ENCODE peak calls at places on chromosomes 2 and 18, in five cellular contexts. G is fibroblast of lung, Q is AG04449, B is testis, I is AG10803. C is an unnamed sample.

GRCh38 chr2:205706769-205707375 is 24.6 kb downstream of the NRP2 start:
- DNase-seq in G (peak), B (peak), Q (peak), I (peak), C (no peak)

GRCh38 chr2:204004912-204005311 is 68.3 kb downstream of the ICOS start:
- DNase-seq in B (no peak), Q (no peak), G (no peak), I (no peak), C (no peak)

GRCh38 chr18:66601649-66602048 is 2.2 kb downstream of the CDH19 start:
- DNase-seq in G (no peak), Q (no peak), I (no peak), B (no peak), C (no peak)

GRCh38 chr18:79775441-79776221 is 22.1 kb upstream of the KCNG2 start:
- DNase-seq in I (no peak), G (no peak), B (no peak), Q (no peak), C (no peak)

GRCh38 chr18:45654677-45655076 is 39.4 kb downstream of the SLC14A2 start:
- DNase-seq in G (no peak), B (no peak), Q (no peak), I (no peak), C (no peak)

GRCh38 chr2:151200844-151201243 is 60.8 kb downstream of the RBM43 start:
- DNase-seq in B (no peak), G (no peak), Q (no peak), I (peak), C (no peak)

GRCh38 chr18:49726564-49726963 is 86.8 kb downstream of the ACAA2 start:
- DNase-seq in B (no peak), I (no peak), G (no peak), Q (no peak), C (no peak)

GRCh38 chr2:218000137-218000536 is 2.7 kb downstream of the TNS1 start:
- DNase-seq in G (peak), I (peak), B (peak), Q (no peak), C (no peak)

GRCh38 chr2:235827585-235827992 is 333.7 kb downstream of the AGAP1 start:
- DNase-seq in G (peak), B (no peak), Q (no peak), I (no peak), C (no peak)

GRCh38 chr2:177599956-177600355 is 207.4 kb downstream of the AGPS start:
- DNase-seq in I (no peak), B (no peak), Q (no peak), G (no peak), C (no peak)

GRCh38 chr2:236922061-236922460 is 163.6 kb upstream of the COPS8 start:
- DNase-seq in G (no peak), I (no peak), B (no peak), Q (no peak), C (no peak)

GRCh38 chr2:221517362-221518121 is 54.6 kb downstream of the EPHA4 start:
- DNase-seq in G (peak), I (peak), B (no peak), Q (peak), C (no peak)

GRCh38 chr2:58448845-58449244 is 207.7 kb upstream of the FANCL start:
- DNase-seq in B (no peak), G (no peak), Q (no peak), I (no peak), C (no peak)

GRCh38 chr2:191869178-191869577 is 22.3 kb upstream of the CAVIN2 start:
- DNase-seq in B (peak), I (no peak), Q (no peak), G (peak), C (peak)

GRCh38 chr2:55590810-55591440 is 26.5 kb downstream of the PPP4R3B start:
- DNase-seq in G (peak), I (peak), Q (peak), B (no peak), C (no peak)

GRCh38 chr18:35267161-35267651 is 22.8 kb downstream of the ZSCAN30 start:
- DNase-seq in G (peak), Q (no peak), B (peak), I (peak), C (peak)

GRCh38 chr2:163528640-163529217 is 207.1 kb downstream of the FIGN start:
- DNase-seq in G (no peak), Q (no peak), I (no peak), B (no peak), C (no peak)

GRCh38 chr18:51448949-51449348 is 251.5 kb upstream of the MEX3C start:
- DNase-seq in G (no peak), Q (no peak), I (no peak), B (peak), C (no peak)

GRCh38 chr2:134491796-134492441 is 226.9 kb downstream of the TMEM163 start:
- DNase-seq in I (no peak), Q (no peak), B (no peak), G (no peak), C (no peak)

GRCh38 chr2:36170805-36171204 is 184.8 kb upstream of the CRIM1 start:
- DNase-seq in Q (no peak), I (no peak), B (no peak), G (no peak), C (no peak)

GRCh38 chr2:69947078-69947801 is 14.2 kb downstream of the ASPRV1 start:
- DNase-seq in I (no peak), Q (no peak), B (no peak), G (no peak), C (no peak)

GRCh38 chr2:18479901-18480369 is 80.5 kb downstream of the RDH14 start:
- DNase-seq in B (no peak), I (peak), G (peak), Q (peak), C (no peak)

GRCh38 chr2:240438810-240439697 is 3.6 kb downstream of the GPC1 start:
- DNase-seq in G (no peak), I (no peak), B (peak), Q (no peak), C (no peak)

GRCh38 chr18:63819780-63820179 is 44.6 kb downstream of the SERPINB7 start:
- DNase-seq in G (no peak), B (no peak), Q (no peak), I (peak), C (no peak)

GRCh38 chr2:215207791-215208367 is 69.5 kb upstream of the ABCA12 start:
- DNase-seq in I (no peak), G (no peak), B (no peak), Q (no peak), C (no peak)

GRCh38 chr18:33572022-33572421 is 6.0 kb upstream of the ASXL3 start:
- DNase-seq in B (no peak), Q (no peak), G (no peak), I (no peak), C (no peak)

GRCh38 chr2:240819404-240820013 is 510 bp downstream of the KIF1A start:
- DNase-seq in I (no peak), G (no peak), B (no peak), Q (no peak), C (peak)

GRCh38 chr2:231820786-231821303 is 34.6 kb downstream of the COPS7B start:
- DNase-seq in I (peak), B (no peak), Q (no peak), G (no peak), C (no peak)

GRCh38 chr2:37228788-37229187 is 2.6 kb downstream of the CEBPZ start:
- DNase-seq in B (no peak), Q (no peak), I (no peak), G (no peak), C (no peak)

GRCh38 chr2:219116776-219117646 is 43.6 kb downstream of the NHEJ1 start:
- DNase-seq in Q (no peak), G (no peak), I (no peak), B (no peak), C (no peak)

GRCh38 chr18:62425465-62426190 is 97.2 kb upstream of the ZCCHC2 start:
- DNase-seq in Q (peak), I (peak), B (peak), G (peak), C (peak)

GRCh38 chr2:56183643-56184499 is at the start of gene CCDC85A:
- DNase-seq in G (peak), B (peak), Q (no peak), I (peak), C (peak)

GRCh38 chr2:43057026-43057741 is 169.2 kb downstream of the ZFP36L2 start:
- DNase-seq in I (no peak), G (no peak), B (no peak), Q (no peak), C (peak)

GRCh38 chr18:37261988-37262387 is 303.6 kb downstream of the CELF4 start:
- DNase-seq in B (no peak), Q (no peak), G (no peak), I (no peak), C (no peak)

GRCh38 chr2:148021059-148021985 is at the start of gene MBD5:
- DNase-seq in B (peak), Q (no peak), I (peak), G (peak), C (peak)

DNA sequence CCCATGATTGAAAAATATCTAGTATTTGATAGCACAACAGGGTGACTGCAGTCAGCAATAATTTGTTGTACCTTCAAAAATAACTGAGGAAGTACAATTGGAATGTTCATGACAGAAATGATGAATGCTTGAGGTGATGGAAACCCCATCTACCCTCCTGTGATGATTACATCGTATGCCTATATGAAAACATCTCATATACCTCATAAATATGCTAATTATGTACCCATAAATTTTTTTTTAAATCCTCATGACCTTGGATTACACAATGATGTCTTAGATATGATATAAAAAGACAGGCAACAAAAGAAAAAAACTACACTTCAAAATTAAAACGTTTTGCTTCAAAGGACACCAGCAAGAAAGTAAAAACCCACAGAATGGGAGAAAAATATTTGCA is 1.4 kb upstream of the POLR1B start:
- DNase-seq in B (no peak), I (no peak), G (no peak), Q (no peak), C (no peak)
- H3K4me3 ChIP-seq in B (no peak), I (no peak), G (no peak), Q (no peak), C (no peak)

GRCh38 chr2:24521162-24521857 is 30.3 kb downstream of the NCOA1 start:
- DNase-seq in Q (no peak), G (no peak), I (no peak), B (no peak), C (no peak)
- H3K4me3 ChIP-seq in Q (no peak), G (no peak), I (no peak), B (no peak), C (no peak)

DNA sequence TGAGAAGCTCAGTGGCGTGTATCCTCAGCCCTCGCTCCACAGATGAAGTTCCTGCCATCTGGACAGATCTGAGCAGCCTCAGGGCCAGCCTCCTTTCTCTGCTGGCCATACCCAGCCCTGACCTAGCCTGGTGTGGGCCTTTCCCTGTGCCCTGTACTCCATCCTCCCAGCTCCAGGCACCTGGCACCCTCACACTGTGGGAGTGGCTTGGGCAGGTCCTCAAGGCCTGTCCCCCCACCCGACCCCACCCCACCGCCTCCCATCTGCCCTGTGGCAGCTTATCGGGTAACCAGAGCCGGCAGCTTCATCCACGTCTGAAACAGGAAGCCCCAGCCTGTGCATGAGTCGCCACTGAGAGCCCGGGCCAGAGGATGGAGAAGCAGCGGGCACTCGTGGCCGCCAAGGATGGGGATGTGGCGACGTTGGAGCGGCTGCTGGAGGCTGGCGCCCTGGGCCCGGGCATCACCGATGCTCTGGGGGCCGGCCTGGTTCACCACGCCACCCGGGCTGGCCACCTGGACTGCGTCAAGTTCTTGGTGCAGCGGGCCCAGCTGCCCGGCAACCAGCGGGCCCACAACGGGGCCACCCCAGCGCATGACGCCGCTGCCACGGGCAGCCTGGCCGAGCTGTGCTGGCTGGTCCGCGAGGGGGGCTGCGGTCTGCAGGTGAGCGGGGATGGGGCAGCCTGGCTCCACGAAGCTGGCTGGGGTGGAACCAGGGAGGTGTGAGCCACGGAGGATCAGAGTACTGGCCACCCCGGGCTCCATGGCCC is at the start of gene ESPNL:
- DNase-seq in Q (no peak), I (no peak), B (peak), G (no peak), C (peak)
- H3K4me3 ChIP-seq in Q (no peak), I (no peak), B (no peak), G (no peak), C (no peak)

DNA sequence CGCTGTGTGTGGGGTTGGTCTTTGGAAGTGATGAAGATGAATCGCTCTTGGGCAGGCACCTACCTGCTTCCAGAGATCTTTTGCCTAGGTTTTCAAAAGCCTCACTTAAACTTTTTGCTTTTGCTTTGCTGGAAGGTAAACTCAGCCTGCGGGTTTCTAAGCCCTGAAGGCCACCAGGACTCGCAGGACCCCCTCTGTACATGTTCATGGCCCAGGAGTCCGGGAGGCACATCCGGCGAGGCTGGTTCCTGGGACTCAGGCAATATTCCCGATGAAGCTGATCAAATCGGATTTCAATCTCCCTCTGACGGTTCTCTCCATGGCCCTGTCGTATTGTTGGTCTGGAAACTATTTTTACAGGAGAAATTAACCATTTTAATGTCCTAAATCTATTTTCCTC is 13.2 kb downstream of the HJURP start:
- DNase-seq in Q (no peak), I (no peak), B (peak), G (no peak), C (no peak)
- H3K4me3 ChIP-seq in Q (no peak), I (no peak), B (no peak), G (no peak), C (no peak)

GRCh38 chr2:71072492-71072891 is 4.0 kb downstream of the NAGK start:
- DNase-seq in G (no peak), B (no peak), I (no peak), Q (no peak), C (no peak)
- H3K4me3 ChIP-seq in G (no peak), B (no peak), I (no peak), Q (no peak), C (no peak)

GRCh38 chr18:60066576-60066975 is 166.8 kb downstream of the PMAIP1 start:
- DNase-seq in I (no peak), Q (no peak), B (no peak), G (no peak), C (no peak)
- H3K4me3 ChIP-seq in I (no peak), Q (no peak), B (no peak), G (no peak), C (no peak)

GRCh38 chr2:144333144-144333555 is 186.8 kb downstream of the ZEB2 start:
- DNase-seq in Q (no peak), G (no peak), I (no peak), B (no peak), C (no peak)
- H3K4me3 ChIP-seq in Q (no peak), G (peak), I (peak), B (peak), C (no peak)

DNA sequence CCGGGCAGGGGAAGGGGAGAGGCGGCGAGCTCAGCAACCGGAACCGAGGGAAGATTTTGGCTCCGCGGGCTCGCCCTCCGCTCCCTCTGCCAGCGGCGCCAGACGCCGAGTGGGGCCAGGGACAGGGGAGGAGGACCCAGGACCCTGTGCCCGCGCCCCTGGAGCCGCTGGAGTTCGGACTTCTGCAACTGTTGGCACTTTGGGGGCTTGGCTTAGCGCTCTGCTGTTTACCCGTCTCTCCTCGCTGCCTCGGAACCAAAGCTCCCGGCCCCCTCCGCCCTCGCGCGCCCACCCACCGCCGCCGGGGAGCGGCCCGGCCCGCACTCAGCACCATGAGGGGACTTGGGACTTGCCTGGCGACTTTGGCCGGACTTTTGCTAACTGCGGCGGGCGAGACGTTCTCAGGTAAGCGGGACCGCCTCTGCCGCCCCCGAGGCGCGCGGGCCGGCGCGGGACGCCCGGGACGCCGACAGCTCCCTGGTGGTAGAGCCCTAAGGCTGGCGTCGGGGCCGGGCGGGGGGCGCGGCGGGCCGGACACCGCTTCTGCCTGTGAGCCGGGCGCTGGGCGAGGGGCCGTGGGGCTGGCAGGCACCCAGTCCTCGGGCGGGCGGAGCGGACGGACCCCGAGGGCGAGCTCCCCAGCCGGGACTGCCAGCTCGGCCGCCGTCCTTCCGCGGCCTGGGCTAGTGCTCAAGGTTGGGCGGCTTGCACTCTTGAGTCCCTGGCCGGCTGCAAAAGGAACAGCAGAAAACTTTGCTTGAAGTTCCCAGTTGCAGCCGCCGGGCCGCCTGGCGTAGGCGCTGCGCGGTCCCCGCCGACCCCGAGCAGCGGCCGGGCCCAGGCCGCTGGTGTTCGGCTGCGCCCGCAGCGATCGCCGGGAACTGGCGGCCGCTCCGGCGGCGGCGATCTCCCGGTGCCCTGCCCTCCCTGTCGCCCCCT is 640 bp downstream of the PTPRM start:
- DNase-seq in I (peak), B (peak), Q (no peak), G (peak), C (peak)
- H3K4me3 ChIP-seq in I (peak), B (peak), Q (peak), G (peak), C (no peak)

GRCh38 chr2:120803764-120804335 is 68.2 kb downstream of the GLI2 start:
- DNase-seq in I (no peak), B (no peak), G (peak), Q (no peak), C (no peak)
- H3K4me3 ChIP-seq in I (no peak), B (no peak), G (no peak), Q (no peak), C (no peak)